ENCODE peak calls at places on chromosomes 3 and 15, in five cellular contexts. G is mammary epithelial cell, N is HFFc6, M is endothelial cell of umbilical vein, E is foreskin fibroblast. Z is an unnamed sample.
A peak's percentile ranks its signal among the peaks of the same experiment; 100 is the strongest.

GRCh38 chr3:178140491-178140890 is 395.7 kb upstream of the KCNMB2 start:
- DNase-seq in G (no peak), N (peak; percentile 2), M (peak; percentile 74), E (peak; percentile 20), Z (no peak)

GRCh38 chr3:151290673-151291072 is 12.3 kb upstream of the P2RY14 start:
- DNase-seq in G (no peak), N (peak; percentile 36), M (no peak), E (peak; percentile 59), Z (no peak)

GRCh38 chr15:57923311-57923710 is 142.2 kb downstream of the ALDH1A2 start:
- DNase-seq in G (no peak), N (no peak), M (peak; percentile 90), E (peak; percentile 74), Z (no peak)

GRCh38 chr3:166955549-166955948 is 424.5 kb downstream of the ZBBX start:
- DNase-seq in G (no peak), N (no peak), M (no peak), E (no peak), Z (no peak)

GRCh38 chr3:172103724-172104123 is 64.3 kb downstream of the FNDC3B start:
- DNase-seq in G (peak; percentile 82), N (peak; percentile 68), M (no peak), E (peak; percentile 74), Z (no peak)

GRCh38 chr3:176663819-176664218 is 533.5 kb downstream of the TBL1XR1 start:
- DNase-seq in G (peak; percentile 34), N (peak; percentile 48), M (peak; percentile 80), E (peak; percentile 82), Z (no peak)

GRCh38 chr3:29868702-29869101 is 587.8 kb downstream of the RBMS3 start:
- DNase-seq in G (no peak), N (no peak), M (no peak), E (no peak), Z (no peak)

GRCh38 chr3:9408061-9408460 is 10.6 kb downstream of the SETD5 start:
- DNase-seq in G (no peak), N (no peak), M (no peak), E (no peak), Z (no peak)

GRCh38 chr15:89016549-89017041 is 71.7 kb upstream of the ABHD2 start:
- DNase-seq in G (peak; percentile 82), N (no peak), M (peak; percentile 13), E (no peak), Z (no peak)

GRCh38 chr3:184339016-184339415 is 1.6 kb downstream of the FAM131A start:
- DNase-seq in G (no peak), N (no peak), M (no peak), E (no peak), Z (no peak)

GRCh38 chr15:22930782-22931484 is 49.2 kb downstream of the CYFIP1 start:
- DNase-seq in G (peak; percentile 62), N (no peak), M (no peak), E (peak; percentile 41), Z (no peak)

GRCh38 chr3:17233398-17233800 is 348.6 kb downstream of the PLCL2 start:
- DNase-seq in G (peak; percentile 83), N (peak; percentile 71), M (peak; percentile 74), E (peak; percentile 64), Z (no peak)

GRCh38 chr3:5061218-5061569 is 60.9 kb upstream of the ARL8B start:
- DNase-seq in G (no peak), N (no peak), M (no peak), E (no peak), Z (no peak)

GRCh38 chr15:101810451-101810850 is 1.6 kb upstream of the OR4F15 start:
- DNase-seq in G (no peak), N (no peak), M (no peak), E (no peak), Z (no peak)

GRCh38 chr3:172461530-172462138 is 13.4 kb upstream of the GHSR start:
- DNase-seq in G (peak; percentile 36), N (peak; percentile 9), M (no peak), E (peak; percentile 47), Z (no peak)

GRCh38 chr3:170809021-170809974 is 60.7 kb downstream of the RPL22L1 start:
- DNase-seq in G (peak; percentile 93), N (peak; percentile 74), M (peak; percentile 81), E (peak; percentile 88), Z (no peak)

GRCh38 chr15:87959080-87959479 is 297.5 kb downstream of the NTRK3 start:
- DNase-seq in G (no peak), N (no peak), M (no peak), E (no peak), Z (no peak)

GRCh38 chr15:90497374-90497773 is 32.3 kb upstream of the CRTC3 start:
- DNase-seq in G (no peak), N (no peak), M (no peak), E (no peak), Z (no peak)
- TF ChIP-seq CTCF in G (no peak), N (no peak), M (no peak), E (no peak), Z (no peak)

GRCh38 chr3:140466535-140466934 is 211.3 kb upstream of the TRIM42 start:
- DNase-seq in G (no peak), N (no peak), M (no peak), E (no peak), Z (no peak)

GRCh38 chr3:140468407-140468806 is 209.5 kb upstream of the TRIM42 start:
- DNase-seq in G (no peak), N (no peak), M (no peak), E (peak; percentile 29), Z (no peak)

GRCh38 chr3:140467104-140467577 is 210.7 kb upstream of the TRIM42 start:
- DNase-seq in G (peak; percentile 58), N (no peak), M (no peak), E (peak; percentile 60), Z (no peak)

GRCh38 chr3:140469491-140469890 is 208.4 kb upstream of the TRIM42 start:
- DNase-seq in G (peak; percentile 16), N (no peak), M (no peak), E (peak; percentile 56), Z (no peak)

DNA sequence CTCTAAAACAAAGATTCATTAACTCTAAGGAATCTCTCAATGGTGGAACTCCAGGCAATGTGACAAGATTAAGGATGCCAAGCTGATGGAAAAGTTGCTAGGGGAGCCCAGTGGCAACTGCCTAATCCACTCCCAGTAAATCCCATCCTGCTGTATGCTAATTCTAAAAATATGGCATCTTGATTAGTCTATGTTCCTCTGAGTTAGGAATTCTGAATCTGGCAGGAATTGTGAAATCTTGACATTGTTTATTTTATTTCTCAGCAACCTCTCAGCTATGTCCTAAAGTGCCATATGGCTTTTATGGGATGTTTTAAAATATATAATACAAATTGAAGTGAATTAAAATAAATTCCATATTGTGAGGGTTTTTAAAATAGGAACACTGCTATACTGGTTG is 209.9 kb upstream of the TRIM42 start:
- DNase-seq in G (no peak), N (no peak), M (no peak), E (peak; percentile 61), Z (no peak)
- TF ChIP-seq CTCF in G (no peak), N (no peak), M (no peak), E (no peak), Z (no peak)

GRCh38 chr3:75341324-75342067 is 322.6 kb upstream of the FRG2C start:
- DNase-seq in G (no peak), N (no peak), M (no peak), E (peak; percentile 36), Z (no peak)
- TF ChIP-seq CTCF in G (no peak), N (peak; percentile 19), M (no peak), E (no peak), Z (no peak)

GRCh38 chr15:83657549-83657948 is 3.6 kb downstream of the ADAMTSL3 start:
- DNase-seq in G (no peak), N (no peak), M (no peak), E (no peak), Z (no peak)
- TF ChIP-seq CTCF in G (peak; percentile 38), N (no peak), M (no peak), E (no peak), Z (no peak)

GRCh38 chr15:28017423-28017924 is 81.6 kb downstream of the OCA2 start:
- DNase-seq in G (no peak), N (no peak), M (no peak), E (no peak), Z (no peak)
- TF ChIP-seq CTCF in G (no peak), N (no peak), M (no peak), E (no peak), Z (peak; percentile 12)

GRCh38 chr15:38560456-38560926 is 4.1 kb downstream of the RASGRP1 start:
- DNase-seq in G (no peak), N (no peak), M (no peak), E (no peak), Z (no peak)

GRCh38 chr15:38565287-38565670 is 665 bp upstream of the RASGRP1 start:
- DNase-seq in G (no peak), N (no peak), M (no peak), E (no peak), Z (no peak)

GRCh38 chr15:38562278-38562677 is 2.3 kb downstream of the RASGRP1 start:
- DNase-seq in G (no peak), N (no peak), M (no peak), E (no peak), Z (no peak)

GRCh38 chr15:38563723-38564519 is 693 bp downstream of the RASGRP1 start:
- DNase-seq in G (peak; percentile 39), N (no peak), M (peak; percentile 48), E (peak; percentile 75), Z (no peak)

GRCh38 chr15:38564557-38565286 is at the start of gene RASGRP1:
- DNase-seq in G (peak; percentile 47), N (peak; percentile 10), M (peak; percentile 59), E (peak; percentile 67), Z (no peak)
- TF ChIP-seq CTCF in G (no peak), N (no peak), M (peak; percentile 47), E (peak; percentile 17), Z (no peak)

GRCh38 chr3:53350652-53351051 is 3.3 kb upstream of the DCP1A start:
- DNase-seq in G (no peak), N (peak; percentile 30), M (peak; percentile 95), E (peak; percentile 69), Z (no peak)
- TF ChIP-seq CTCF in G (peak; percentile 55), N (peak; percentile 57), M (no peak), E (no peak), Z (peak; percentile 21)

DNA sequence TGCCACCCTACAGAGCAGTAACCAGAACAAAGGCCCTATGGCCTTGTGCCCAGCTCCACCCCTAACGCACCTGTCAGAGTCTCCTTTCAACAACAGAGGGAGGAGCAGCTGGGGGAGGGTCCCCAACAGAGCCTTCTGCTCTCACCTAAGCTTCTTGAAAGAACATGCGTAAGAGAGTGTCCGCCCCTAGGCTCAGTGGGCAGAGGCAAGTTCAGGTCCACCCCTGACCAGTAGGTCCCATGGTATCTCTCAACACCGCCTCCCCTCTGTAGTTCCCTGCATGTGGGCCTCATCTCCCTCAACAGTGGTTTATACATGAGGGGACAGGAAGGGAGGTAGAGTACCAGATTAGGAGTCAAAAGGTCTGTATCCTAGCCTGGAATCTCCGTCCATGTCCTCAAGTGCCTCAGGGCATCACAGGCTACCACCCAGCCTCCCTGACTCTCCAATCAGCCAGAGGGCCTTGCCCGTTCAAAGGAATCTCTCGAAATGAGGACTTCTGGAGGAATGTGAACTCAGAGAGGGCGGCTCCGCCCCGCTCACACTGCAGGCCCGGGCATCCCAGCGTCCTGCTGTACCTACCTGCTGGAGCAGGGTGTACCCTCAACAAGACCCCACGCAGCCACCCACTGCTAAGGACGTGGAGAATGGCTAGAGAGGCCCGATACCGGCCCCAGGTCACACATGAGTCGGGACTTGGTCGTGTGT is 680 bp downstream of the POC1A start:
- DNase-seq in G (peak; percentile 46), N (peak; percentile 73), M (no peak), E (peak; percentile 75), Z (no peak)
- TF ChIP-seq CTCF in G (no peak), N (no peak), M (no peak), E (no peak), Z (no peak)

Z was measured in D721Med.